ENCODE peak calls at places on chromosomes 11 and 22, in nine cellular contexts. K is sigmoid colon, R is ovary, A is A549, W is HepG2, O is transverse colon, G is H1, E is stomach, L is suprapubic skin. C is an unnamed sample.

GRCh38 chr11:119324124-119324665 is 7.3 kb upstream of the MCAM start:
- DNase-seq in G (no peak), L (peak), R (no peak), O (no peak), K (no peak), W (no peak), E (no peak), A (no peak), C (no peak)

GRCh38 chr11:90343670-90344069 is 120.8 kb upstream of the CHORDC1 start:
- DNase-seq in G (no peak), W (no peak), A (no peak), L (no peak), K (no peak), O (no peak), R (no peak), E (no peak), C (no peak)

GRCh38 chr11:14054708-14055107 is 92.2 kb downstream of the SPON1 start:
- DNase-seq in L (no peak), W (no peak), K (no peak), E (no peak), O (no peak), R (no peak), G (no peak), A (no peak), C (no peak)

GRCh38 chr11:81007046-81007445 is 1566.2 kb upstream of the TENM4 start:
- DNase-seq in R (no peak), O (no peak), E (no peak), G (no peak), W (no peak), L (no peak), A (no peak), K (no peak), C (no peak)

GRCh38 chr11:6735306-6735705 is 36.5 kb downstream of the OR2AG2 start:
- DNase-seq in L (no peak), R (no peak), O (no peak), A (no peak), W (no peak), K (no peak), G (no peak), E (no peak), C (no peak)

GRCh38 chr22:30248484-30248883 is 1.9 kb upstream of the LIF start:
- DNase-seq in L (no peak), E (no peak), K (no peak), G (no peak), W (no peak), R (no peak), A (no peak), O (no peak), C (no peak)

GRCh38 chr11:35116762-35117588 is 22.0 kb upstream of the CD44 start:
- DNase-seq in A (no peak), W (no peak), O (no peak), G (no peak), K (no peak), E (no peak), L (no peak), R (no peak), C (no peak)

GRCh38 chr11:9880657-9881056 is 216.8 kb downstream of the SWAP70 start:
- DNase-seq in W (no peak), G (no peak), L (no peak), E (no peak), R (no peak), O (no peak), K (no peak), A (no peak), C (no peak)

GRCh38 chr11:86152006-86152862 is 83.3 kb upstream of the PICALM start:
- DNase-seq in W (no peak), O (no peak), R (no peak), A (no peak), G (no peak), L (no peak), K (no peak), E (no peak), C (no peak)

GRCh38 chr11:112634551-112634950 is 326.7 kb upstream of the NCAM1 start:
- DNase-seq in O (no peak), A (no peak), R (no peak), E (no peak), K (no peak), G (no peak), W (no peak), L (no peak), C (peak)

GRCh38 chr11:1202776-1203504 is 19.9 kb upstream of the MUC5B start:
- DNase-seq in E (peak), A (peak), G (peak), R (peak), W (peak), O (peak), L (peak), K (peak), C (no peak)

GRCh38 chr11:10909141-10909883 is 51.5 kb upstream of the ZBED5 start:
- DNase-seq in W (no peak), G (no peak), A (no peak), E (no peak), L (no peak), R (no peak), K (no peak), O (no peak), C (no peak)

GRCh38 chr11:102456381-102456780 is 3.8 kb upstream of the TMEM123 start:
- DNase-seq in W (peak), L (no peak), K (no peak), O (no peak), E (no peak), G (no peak), R (no peak), A (no peak), C (no peak)

GRCh38 chr22:31891366-31892079 is 52.8 kb upstream of the YWHAH start:
- DNase-seq in A (no peak), E (no peak), R (no peak), O (no peak), L (no peak), W (no peak), K (no peak), G (no peak), C (no peak)

GRCh38 chr11:112363527-112363926 is 102.9 kb upstream of the PLET1 start:
- DNase-seq in A (no peak), R (no peak), E (no peak), L (no peak), K (no peak), G (no peak), O (no peak), W (no peak), C (no peak)

GRCh38 chr11:134538793-134539192 is 126.8 kb upstream of the B3GAT1 start:
- DNase-seq in A (no peak), E (no peak), L (peak), G (no peak), R (no peak), O (no peak), W (no peak), K (peak), C (no peak)

GRCh38 chr11:31816467-31817053 is 5.4 kb upstream of the PAX6 start:
- DNase-seq in K (peak), A (no peak), E (no peak), W (no peak), O (peak), R (no peak), G (peak), L (no peak), C (no peak)

GRCh38 chr11:8768625-8769333 is 86.2 kb downstream of the RPL27A start:
- DNase-seq in E (peak), O (no peak), G (no peak), L (no peak), R (no peak), W (peak), A (no peak), K (no peak), C (no peak)

GRCh38 chr11:65903068-65903481 is 2.9 kb upstream of the FOSL1 start:
- DNase-seq in E (no peak), A (peak), O (no peak), W (peak), L (no peak), K (no peak), G (no peak), R (no peak), C (no peak)

GRCh38 chr11:26704249-26704648 is 17.6 kb downstream of the SLC5A12 start:
- DNase-seq in K (no peak), R (no peak), G (no peak), O (peak), A (no peak), W (no peak), E (no peak), L (no peak), C (no peak)

GRCh38 chr11:74749965-74750296 is 1.3 kb downstream of the RNF169 start:
- DNase-seq in O (no peak), L (no peak), G (no peak), A (no peak), W (no peak), E (no peak), K (no peak), R (no peak), C (no peak)

GRCh38 chr11:28879869-28880268 is 771.7 kb downstream of the METTL15 start:
- DNase-seq in G (no peak), K (no peak), R (no peak), L (no peak), A (no peak), W (no peak), E (no peak), O (no peak), C (no peak)

GRCh38 chr22:36208934-36209333 is 7.3 kb upstream of the APOL4 start:
- DNase-seq in A (no peak), O (no peak), R (no peak), G (no peak), L (no peak), E (no peak), W (no peak), K (no peak), C (no peak)

GRCh38 chr11:122478986-122479385 is 176.5 kb upstream of the UBASH3B start:
- DNase-seq in W (no peak), L (no peak), G (no peak), E (no peak), A (no peak), R (no peak), K (no peak), O (no peak), C (no peak)

GRCh38 chr22:18998998-18999397 is 62.9 kb upstream of the PRODH start:
- DNase-seq in K (no peak), O (no peak), L (no peak), R (no peak), G (peak), E (no peak), A (no peak), W (no peak), C (no peak)

GRCh38 chr11:46382644-46383403 is 1.4 kb downstream of the MDK start:
- DNase-seq in G (peak), K (peak), O (no peak), W (peak), L (peak), A (peak), E (no peak), R (no peak), C (no peak)

GRCh38 chr11:18472587-18472986 is 16.9 kb downstream of the LDHAL6A start:
- DNase-seq in A (no peak), K (no peak), R (no peak), E (no peak), L (no peak), O (no peak), G (no peak), W (no peak), C (no peak)

DNA sequence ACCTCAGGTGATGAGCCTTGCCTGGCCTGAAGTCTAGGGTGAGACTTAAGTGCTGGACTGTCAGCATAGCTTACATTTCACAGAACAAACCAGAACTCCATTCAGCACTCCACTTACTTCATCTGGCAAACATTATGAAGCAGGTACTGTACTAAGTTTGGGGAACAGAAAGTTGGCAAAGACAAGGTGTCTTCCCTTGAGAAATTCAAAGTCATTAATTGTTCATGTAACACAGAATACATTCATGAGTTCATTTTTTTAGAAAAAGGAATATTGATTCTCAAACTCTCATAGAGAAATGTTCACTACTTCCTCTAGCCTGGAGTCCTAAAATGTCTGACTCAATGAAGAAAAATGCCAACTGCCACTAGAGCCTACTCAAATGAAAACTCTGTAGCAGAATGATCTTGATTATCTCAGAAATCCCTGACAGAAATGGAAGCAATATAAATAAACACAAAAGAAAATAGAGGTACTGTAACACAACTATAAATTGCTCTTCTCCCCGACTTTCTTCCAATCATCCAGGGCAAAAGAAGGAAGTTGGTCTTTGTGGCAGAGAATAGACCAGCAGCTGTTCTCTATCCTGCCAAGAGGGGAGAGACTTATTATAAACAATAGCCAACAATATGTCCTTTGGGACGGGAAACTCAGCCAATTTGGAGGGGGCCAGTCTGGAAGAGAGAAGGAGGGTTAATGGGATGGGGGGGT is 129.2 kb upstream of the MTMR2 start:
- DNase-seq in O (no peak), R (no peak), G (no peak), L (no peak), K (no peak), W (no peak), E (no peak), A (no peak), C (no peak)
- TF ChIP-seq EP300 in O (no peak), R (no peak), G (no peak), L (no peak), K (no peak), W (no peak), E (no peak), A (no peak), C (no peak)

GRCh38 chr22:22816766-22817410 is 70.7 kb upstream of the IGLL5 start:
- DNase-seq in L (no peak), G (no peak), A (no peak), K (no peak), O (no peak), E (no peak), R (no peak), W (no peak), C (peak)

GRCh38 chr22:22817468-22818201 is 70.0 kb upstream of the IGLL5 start:
- DNase-seq in W (no peak), A (peak), O (no peak), G (no peak), R (no peak), K (no peak), E (no peak), L (no peak), C (peak)

GRCh38 chr22:22820076-22820475 is 67.5 kb upstream of the IGLL5 start:
- DNase-seq in R (no peak), E (no peak), W (no peak), O (no peak), L (no peak), K (no peak), A (no peak), G (no peak), C (peak)

GRCh38 chr22:22818861-22819855 is 68.5 kb upstream of the IGLL5 start:
- DNase-seq in O (peak), E (no peak), K (no peak), G (no peak), A (no peak), L (no peak), W (no peak), R (no peak), C (peak)

DNA sequence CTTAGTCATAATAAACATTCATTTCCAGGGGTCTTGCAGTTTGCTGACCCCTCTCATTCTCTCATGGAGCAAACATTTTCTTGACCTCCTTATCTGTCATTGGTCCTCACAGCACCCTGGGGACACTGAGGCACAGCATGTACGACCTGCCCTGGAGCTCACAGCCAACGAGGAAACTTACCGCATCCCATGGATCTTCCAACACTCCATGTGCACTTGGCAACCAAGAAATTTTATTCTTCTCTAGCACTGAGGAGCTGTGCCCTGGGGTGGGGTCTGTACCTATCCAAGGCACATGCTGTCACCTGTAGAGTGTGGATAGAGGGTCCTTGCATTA is 69.4 kb upstream of the IGLL5 start:
- DNase-seq in W (no peak), L (no peak), O (no peak), K (no peak), A (no peak), E (no peak), G (no peak), R (no peak), C (peak)
- TF ChIP-seq EP300 in W (no peak), L (no peak), O (no peak), K (no peak), A (no peak), E (no peak), G (no peak), R (no peak), C (no peak)

DNA sequence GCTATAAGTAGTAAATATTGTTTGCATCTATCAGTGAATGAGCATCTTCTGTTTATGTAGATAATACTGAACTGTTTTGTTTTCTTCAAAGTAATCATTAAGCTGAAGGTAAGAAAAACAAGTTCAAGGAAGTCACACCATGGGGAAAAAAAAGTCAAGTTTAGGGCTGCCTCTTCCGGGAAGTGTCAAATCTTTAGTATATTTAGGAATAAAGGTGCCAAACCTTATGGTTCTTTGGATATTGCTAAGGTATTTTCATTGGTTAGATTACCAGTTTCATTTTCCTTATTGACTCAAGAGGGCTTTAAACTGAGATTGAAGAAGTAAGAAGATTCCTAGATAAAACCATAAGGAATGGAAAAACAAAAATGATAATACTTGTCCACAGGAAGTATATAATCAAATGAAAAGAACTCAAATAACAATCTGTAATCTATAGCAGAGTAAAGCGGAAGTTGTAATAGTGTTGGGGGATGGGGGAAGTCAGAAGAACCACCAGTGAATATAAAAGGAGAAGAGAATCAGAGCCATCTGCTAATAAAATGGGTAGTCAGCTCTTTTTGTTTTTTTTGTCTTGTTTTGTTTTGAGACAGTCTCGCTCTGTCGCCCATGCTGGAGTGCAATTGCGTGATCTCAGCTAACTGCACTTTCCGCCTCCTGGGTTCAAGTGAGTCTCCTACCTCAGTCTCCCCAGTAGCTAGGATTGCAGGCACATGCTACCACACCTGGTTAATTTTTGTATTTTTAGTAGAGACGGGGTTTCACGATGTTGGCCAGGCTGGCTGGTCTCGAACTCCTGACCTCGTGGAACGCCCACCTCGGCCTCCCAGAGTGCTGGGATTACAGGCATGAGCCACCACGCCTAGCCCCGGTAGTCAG is 2.3 kb downstream of the ATM start:
- DNase-seq in K (no peak), R (no peak), O (no peak), A (no peak), E (no peak), L (no peak), G (no peak), W (no peak), C (no peak)
- TF ChIP-seq EP300 in K (no peak), R (no peak), O (no peak), A (no peak), E (no peak), L (no peak), G (no peak), W (no peak), C (no peak)

GRCh38 chr11:44793350-44794090 is 66.8 kb downstream of the TSPAN18 start:
- DNase-seq in W (no peak), R (no peak), L (no peak), E (no peak), G (no peak), A (no peak), K (no peak), O (no peak), C (no peak)
- TF ChIP-seq EP300 in W (no peak), R (no peak), L (no peak), E (no peak), G (no peak), A (no peak), K (no peak), O (no peak), C (no peak)

DNA sequence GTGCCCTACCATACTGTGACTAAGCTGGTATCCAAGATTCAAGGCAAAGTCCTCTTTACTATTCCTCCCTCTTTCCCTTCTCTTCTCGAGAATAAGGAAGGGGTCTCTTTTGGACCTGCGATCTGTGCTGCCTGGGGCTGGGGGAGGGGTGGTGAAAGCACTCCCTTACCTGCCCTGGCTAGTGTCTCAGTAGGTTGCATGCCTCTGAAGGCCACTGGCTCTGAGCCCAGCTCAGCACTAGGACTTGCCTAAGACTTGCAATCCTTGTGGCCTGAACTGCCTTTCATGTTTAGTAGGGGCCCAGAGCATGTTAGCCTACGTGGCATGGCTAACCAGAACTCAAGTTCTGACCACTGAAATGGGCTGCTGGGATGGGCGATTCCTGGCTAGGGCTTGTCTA is 13.0 kb upstream of the REXO2 start:
- DNase-seq in O (no peak), W (no peak), G (no peak), E (peak), A (no peak), K (no peak), L (no peak), R (no peak), C (no peak)
- TF ChIP-seq EP300 in O (no peak), W (no peak), G (no peak), E (no peak), A (no peak), K (no peak), L (no peak), R (no peak), C (no peak)

DNA sequence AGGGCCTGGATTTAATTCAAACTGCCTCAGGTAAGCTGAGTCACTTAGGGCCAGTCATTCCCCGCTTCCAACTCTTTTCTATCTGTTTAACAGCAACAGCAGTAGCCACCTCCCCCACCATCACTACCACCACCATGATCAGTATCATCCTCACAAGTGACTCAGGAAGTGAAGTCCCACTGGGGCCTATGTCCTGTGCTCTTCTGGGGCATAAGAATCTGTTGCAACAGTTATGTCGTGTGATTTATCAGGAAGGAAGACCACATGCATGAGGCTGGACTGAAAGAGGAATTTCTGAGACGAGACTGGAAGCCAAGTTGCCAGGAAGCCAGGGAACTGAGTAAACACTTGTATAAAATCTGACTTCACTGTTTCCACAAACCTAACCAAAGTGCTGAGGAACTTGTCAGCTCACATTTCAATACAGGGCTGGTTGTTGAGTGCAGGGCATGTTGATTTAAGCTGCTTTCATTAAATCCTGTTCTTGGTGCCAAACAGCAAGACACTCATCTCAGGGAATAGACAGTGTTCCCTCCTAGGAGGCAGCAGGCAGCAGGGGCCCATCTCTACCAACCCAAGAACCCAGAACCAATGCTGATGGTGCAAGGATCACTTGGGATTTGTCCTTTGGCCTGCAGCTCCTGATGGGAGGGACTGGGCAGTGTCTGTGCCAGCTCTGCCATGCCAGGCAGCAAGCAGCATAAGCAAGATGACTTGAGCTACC is 226.7 kb upstream of the NARS2 start:
- DNase-seq in W (no peak), E (peak), A (no peak), O (peak), L (peak), K (peak), G (no peak), R (no peak), C (peak)
- TF ChIP-seq EP300 in W (no peak), E (no peak), A (no peak), O (no peak), L (no peak), K (no peak), G (no peak), R (no peak), C (no peak)

C was measured in esophagus muscularis mucosa.